ENCODE peak calls at places on chromosome 5, in nine cellular contexts. W, P, S, M, Y, N, K, I and O are unnamed samples.

GRCh38 chr5:168708301-168708695 is 129.1 kb upstream of the PANK3 start:
- DNase-seq in Y (no peak), W (no peak), P (no peak), S (no peak), M (no peak), I (no peak), N (no peak), K (no peak), O (no peak)

GRCh38 chr5:78648359-78649219 is at the start of gene LHFPL2:
- DNase-seq in P (peak; percentile 40), Y (peak; percentile 88), S (peak; percentile 38), W (peak; percentile 67), I (no peak), M (peak; percentile 84), N (no peak), K (peak; percentile 80), O (no peak)

GRCh38 chr5:57181151-57181550 is 7.3 kb downstream of the GPBP1 start:
- DNase-seq in N (no peak), M (no peak), I (no peak), W (no peak), P (no peak), K (no peak), Y (no peak), S (no peak), O (no peak)

GRCh38 chr5:107808671-107809137 is 138.0 kb upstream of the EFNA5 start:
- DNase-seq in N (no peak), W (no peak), I (no peak), M (no peak), Y (no peak), K (no peak), S (no peak), P (peak; percentile 93), O (no peak)

GRCh38 chr5:117633093-117633492 is 1058.5 kb upstream of the SEMA6A start:
- DNase-seq in K (no peak), I (no peak), P (no peak), Y (no peak), W (no peak), S (no peak), M (no peak), N (no peak), O (no peak)

GRCh38 chr5:27315541-27316282 is 277.3 kb upstream of the CDH9 start:
- DNase-seq in S (no peak), I (no peak), K (no peak), Y (no peak), M (no peak), P (no peak), N (no peak), W (no peak), O (peak; percentile 16)

GRCh38 chr5:65811895-65812294 is 89.9 kb downstream of the NLN start:
- DNase-seq in S (no peak), Y (no peak), W (no peak), P (no peak), I (no peak), M (no peak), K (no peak), N (no peak), O (no peak)

GRCh38 chr5:393846-394275 is 49.1 kb upstream of the EXOC3 start:
- DNase-seq in I (no peak), P (no peak), S (no peak), M (no peak), N (no peak), W (no peak), K (no peak), Y (no peak), O (no peak)

GRCh38 chr5:154461531-154461930 is 15.7 kb downstream of the SAP30L start:
- DNase-seq in M (no peak), P (peak; percentile 1), W (peak; percentile 40), Y (no peak), S (no peak), N (no peak), I (no peak), K (no peak), O (no peak)

GRCh38 chr5:55220433-55221185 is 6.5 kb downstream of the MCIDAS start:
- DNase-seq in P (no peak), N (no peak), M (no peak), W (no peak), S (no peak), K (no peak), I (no peak), Y (no peak), O (no peak)

GRCh38 chr5:157998021-157998504 is 139.1 kb upstream of the CLINT1 start:
- DNase-seq in K (no peak), I (no peak), W (no peak), S (no peak), Y (no peak), N (no peak), P (no peak), M (no peak), O (no peak)

GRCh38 chr5:34891981-34892380 is 23.3 kb downstream of the RAD1 start:
- DNase-seq in K (peak; percentile 46), P (no peak), N (no peak), S (no peak), I (no peak), Y (no peak), W (no peak), M (no peak), O (peak; percentile 98)

GRCh38 chr5:96934291-96934694 is 1.6 kb upstream of the LNPEP start:
- DNase-seq in W (peak; percentile 49), I (no peak), S (no peak), K (no peak), Y (no peak), P (peak; percentile 76), M (no peak), N (no peak), O (no peak)

GRCh38 chr5:1285883-1286291 is 9.0 kb downstream of the TERT start:
- DNase-seq in M (no peak), W (no peak), N (no peak), I (no peak), S (no peak), P (no peak), K (no peak), Y (no peak), O (no peak)

GRCh38 chr5:68960469-68960868 is 133.3 kb upstream of the SLC30A5 start:
- DNase-seq in W (no peak), M (no peak), I (no peak), S (no peak), P (no peak), Y (no peak), N (no peak), K (no peak), O (no peak)